ENCODE peak calls at places on chromosomes 7 and 10, in five cellular contexts. I is caudate nucleus; S is ACHN; P is skeletal muscle cell; Y is activated T-helper 1 cell treated with anti-CD3 and anti-CD28 coated beads, Interleukin-12 subunit alpha, Interleukin-12 subunit beta, Interleukin-2, Interleukin-4 antibody, amounts not matched to agents 30 ng/mL and 10 ng/mL and 1 ng/mL, durations not matched to agents 14 hours and 24 hours and 36 hours. T is an unnamed sample.

GRCh38 chr10:17835688-17836087 is 26.5 kb downstream of the MRC1 start:
- DNase-seq in S (peak), Y (no peak), P (peak), I (no peak), T (peak)

GRCh38 chr7:5532520-5533335 is 109.1 kb upstream of the TNRC18 start:
- DNase-seq in P (no peak), S (no peak), I (no peak), Y (no peak), T (peak)

GRCh38 chr7:5508698-5509097 is 85.1 kb upstream of the TNRC18 start:
- DNase-seq in Y (no peak), I (no peak), P (no peak), S (no peak), T (no peak)

GRCh38 chr7:47982610-47983009 is 3.2 kb upstream of the HUS1 start:
- DNase-seq in Y (no peak), P (no peak), I (no peak), S (no peak), T (no peak)

GRCh38 chr10:77077546-77077945 is 560.1 kb downstream of the KCNMA1 start:
- DNase-seq in S (no peak), Y (no peak), I (peak), P (no peak), T (no peak)

GRCh38 chr10:20114179-20114578 is 297.9 kb downstream of the PLXDC2 start:
- DNase-seq in Y (no peak), S (no peak), I (no peak), P (no peak), T (no peak)

GRCh38 chr10:128042131-128042610 is 84.1 kb downstream of the MKI67 start:
- DNase-seq in P (no peak), Y (no peak), I (no peak), S (no peak), T (no peak)

GRCh38 chr10:53479365-53479764 is 706.8 kb upstream of the MBL2 start:
- DNase-seq in I (no peak), Y (no peak), S (no peak), P (no peak), T (no peak)

GRCh38 chr7:100003711-100004661 is 11.4 kb upstream of the ZKSCAN1 start:
- DNase-seq in Y (no peak), S (no peak), P (no peak), I (peak), T (peak)

GRCh38 chr10:37819797-37820196 is 37.6 kb downstream of the ZNF248 start:
- DNase-seq in Y (no peak), S (no peak), P (no peak), I (no peak), T (no peak)

GRCh38 chr10:114492351-114493037 is 88.2 kb upstream of the AFAP1L2 start:
- DNase-seq in P (no peak), Y (peak), I (no peak), S (no peak), T (no peak)

GRCh38 chr7:1033546-1034145 is 10.7 kb upstream of the GPR146 start:
- DNase-seq in I (no peak), P (no peak), Y (no peak), S (no peak), T (no peak)

GRCh38 chr10:36578306-36578705 is 547.1 kb upstream of the ANKRD30A start:
- DNase-seq in P (peak), S (no peak), I (no peak), Y (no peak), T (no peak)

GRCh38 chr7:27153526-27153925 is 1.1 kb upstream of the HOXA3 start:
- DNase-seq in P (no peak), S (no peak), Y (no peak), I (no peak), T (no peak)

GRCh38 chr7:46774515-46774914 is 807.4 kb downstream of the TNS3 start:
- DNase-seq in P (peak), I (no peak), S (no peak), Y (no peak), T (no peak)

GRCh38 chr10:26479766-26480492 is 41.8 kb downstream of the APBB1IP start:
- DNase-seq in S (no peak), Y (peak), P (no peak), I (no peak), T (no peak)

GRCh38 chr7:44154703-44155102 is 13.6 kb upstream of the MYL7 start:
- DNase-seq in P (no peak), I (no peak), Y (no peak), S (no peak), T (no peak)

GRCh38 chr7:73504017-73504416 is 18.1 kb downstream of the BAZ1B start:
- DNase-seq in S (no peak), I (no peak), P (no peak), Y (no peak), T (no peak)

GRCh38 chr10:50554995-50555568 is 68.7 kb downstream of the SGMS1 start:
- DNase-seq in Y (no peak), I (no peak), P (peak), S (peak), T (no peak)

GRCh38 chr7:120743128-120743527 is 114.8 kb downstream of the TSPAN12 start:
- DNase-seq in Y (no peak), P (no peak), S (peak), I (no peak), T (no peak)

GRCh38 chr7:135877799-135878198 is 99.4 kb downstream of the MTPN start:
- DNase-seq in Y (no peak), I (no peak), P (peak), S (no peak), T (peak)

GRCh38 chr10:110780704-110781103 is 91.0 kb upstream of the PDCD4 start:
- DNase-seq in S (no peak), P (no peak), I (no peak), Y (no peak), T (no peak)

GRCh38 chr7:19215421-19215820 is 70.2 kb upstream of the FERD3L start:
- DNase-seq in Y (no peak), P (peak), I (no peak), S (peak), T (peak)

GRCh38 chr10:69232252-69232651 is 12.1 kb downstream of the HKDC1 start:
- DNase-seq in Y (no peak), P (peak), I (no peak), S (peak), T (peak)

GRCh38 chr7:116809636-116810266 is 52.6 kb upstream of the CAPZA2 start:
- DNase-seq in P (no peak), S (peak), Y (peak), I (no peak), T (peak)

GRCh38 chr7:591856-592628 is 72.4 kb upstream of the PDGFA start:
- DNase-seq in P (no peak), Y (no peak), I (no peak), S (no peak), T (no peak)

GRCh38 chr10:79562135-79562756 is 2.0 kb upstream of the SFTPA2 start:
- DNase-seq in Y (peak), S (peak), I (peak), P (peak), T (peak)

GRCh38 chr7:6346581-6346980 is 74.2 kb upstream of the CYTH3 start:
- DNase-seq in I (no peak), P (no peak), S (no peak), Y (no peak), T (no peak)

GRCh38 chr7:26864309-26865093 is at the start of gene SKAP2:
- DNase-seq in P (peak), I (peak), Y (peak), S (peak), T (peak)

GRCh38 chr7:157010588-157011332 is at the start of gene MNX1:
- DNase-seq in P (no peak), S (peak), I (no peak), Y (peak), T (peak)

GRCh38 chr7:17608114-17608833 is 309.8 kb downstream of the AHR start:
- DNase-seq in P (no peak), Y (no peak), S (no peak), I (no peak), T (no peak)

GRCh38 chr7:64180989-64181388 is 26.0 kb upstream of the ZNF735 start:
- DNase-seq in I (no peak), Y (no peak), P (no peak), S (peak), T (no peak)

GRCh38 chr10:3963191-3963673 is 178.2 kb upstream of the KLF6 start:
- DNase-seq in S (no peak), I (no peak), P (no peak), Y (no peak), T (no peak)

GRCh38 chr7:147279951-147280350 is 1163.3 kb downstream of the CNTNAP2 start:
- DNase-seq in Y (no peak), P (no peak), I (peak), S (no peak), T (no peak)

GRCh38 chr7:108002726-108003590 is at the start of gene LAMB1:
- DNase-seq in S (peak), P (no peak), I (peak), Y (no peak), T (peak)

GRCh38 chr10:123999261-123999660 is 94.1 kb downstream of the CHST15 start:
- DNase-seq in P (no peak), S (no peak), I (no peak), Y (no peak), T (no peak)

T was measured in hepatocyte.